ENCODE peak calls at places on chromosome 12, in seven cellular contexts. V is right atrium auricular region, M is breast epithelium, N is tibial artery, B is trophoblast cell, U is stomach, R is mucosa of descending colon. A is an unnamed sample.

GRCh38 chr12:119850330-119850729 is 26.8 kb downstream of the CIT start:
- DNase-seq in V (no peak), R (no peak), B (no peak), M (no peak), N (no peak), U (no peak), A (no peak)

GRCh38 chr12:120845696-120846095 is 58.5 kb downstream of the SPPL3 start:
- DNase-seq in B (no peak), M (no peak), N (no peak), V (no peak), U (no peak), R (no peak), A (no peak)

GRCh38 chr12:22981711-22982110 is 356.7 kb downstream of the ETNK1 start:
- DNase-seq in M (no peak), U (no peak), V (no peak), R (no peak), B (peak; percentile 13), N (no peak), A (no peak)

GRCh38 chr12:65670775-65671174 is 153.5 kb upstream of the HMGA2 start:
- DNase-seq in N (no peak), B (no peak), V (no peak), M (no peak), U (no peak), R (no peak), A (no peak)

GRCh38 chr12:95205685-95206084 is 11.6 kb downstream of the FGD6 start:
- DNase-seq in B (peak; percentile 75), U (no peak), V (no peak), R (no peak), N (no peak), M (peak; percentile 40), A (no peak)

GRCh38 chr12:122867701-122868461 is 28.0 kb downstream of the VPS37B start:
- DNase-seq in M (no peak), R (peak; percentile 77), U (peak; percentile 95), N (no peak), V (no peak), B (peak; percentile 48), A (no peak)

GRCh38 chr12:53997324-53998173 is 2.4 kb upstream of the HOXC9 start:
- DNase-seq in R (no peak), U (no peak), N (no peak), B (peak; percentile 15), M (no peak), V (no peak), A (no peak)

GRCh38 chr12:726281-727140 is 25.9 kb upstream of the WNK1 start:
- DNase-seq in U (no peak), M (no peak), V (no peak), R (no peak), N (no peak), B (no peak), A (no peak)

GRCh38 chr12:50637870-50638481 is 125.9 kb upstream of the ATF1 start:
- DNase-seq in R (no peak), V (no peak), N (no peak), M (no peak), U (no peak), B (peak; percentile 67), A (no peak)

GRCh38 chr12:46983959-46984833 is 95.2 kb upstream of the PCED1B start:
- DNase-seq in V (no peak), U (no peak), N (no peak), R (no peak), M (no peak), B (peak; percentile 81), A (peak; percentile 37)

GRCh38 chr12:116244474-116245090 is 32.9 kb downstream of the MED13L start:
- DNase-seq in V (no peak), R (no peak), M (no peak), U (no peak), N (no peak), B (no peak), A (no peak)
- H3K4me1 ChIP-seq in V (peaks cover 63% of the 10 kb centered on the region), R (peaks cover 23% of the 10 kb centered on the region), M (peaks cover 8% of the 10 kb centered on the region), U (peaks cover 69% of the 10 kb centered on the region), N (no peaks in the 10 kb centered on the region), B (peaks cover 5% of the 10 kb centered on the region), A (peaks cover 70% of the 10 kb centered on the region)

DNA sequence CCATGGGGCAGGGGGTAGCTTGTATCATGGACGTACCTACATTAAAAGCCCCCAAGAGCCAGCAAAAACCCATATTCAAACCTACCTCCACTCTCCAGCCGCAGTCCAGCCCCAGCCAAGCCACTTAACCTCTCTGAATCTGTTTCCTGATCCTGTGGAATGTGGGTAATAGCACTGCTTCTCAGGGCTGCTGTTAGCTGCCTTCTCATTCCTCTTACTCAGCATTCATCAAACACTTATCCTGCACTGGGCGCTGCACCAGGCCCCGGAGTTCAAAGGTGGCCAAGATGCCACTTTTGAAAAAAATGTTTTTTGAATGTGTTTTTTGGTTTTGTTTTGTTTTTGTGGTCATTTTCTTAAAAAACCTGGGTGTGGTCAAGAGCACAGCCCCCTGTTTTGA is 237.4 kb downstream of the CHST11 start:
- DNase-seq in N (no peak), V (no peak), R (no peak), U (no peak), B (no peak), M (no peak), A (no peak)
- H3K4me1 ChIP-seq in N (no peaks in the 10 kb centered on the region), V (peaks cover 24% of the 10 kb centered on the region), R (no peaks in the 10 kb centered on the region), U (peaks cover 4% of the 10 kb centered on the region), B (peaks cover 5% of the 10 kb centered on the region), M (no peaks in the 10 kb centered on the region), A (peaks cover 59% of the 10 kb centered on the region)

GRCh38 chr12:108335349-108336119 is 3.6 kb downstream of the CMKLR1 start:
- DNase-seq in R (no peak), U (no peak), B (no peak), N (no peak), M (no peak), V (no peak), A (no peak)

GRCh38 chr12:108328420-108328819 is 10.7 kb downstream of the CMKLR1 start:
- DNase-seq in B (no peak), V (no peak), M (no peak), U (no peak), R (no peak), N (no peak), A (no peak)

GRCh38 chr12:108337235-108338223 is 1.6 kb downstream of the CMKLR1 start:
- DNase-seq in U (no peak), V (no peak), B (peak; percentile 75), R (no peak), N (peak; percentile 52), M (no peak), A (no peak)

GRCh38 chr12:108333898-108334699 is 5.0 kb downstream of the CMKLR1 start:
- DNase-seq in N (no peak), B (peak; percentile 83), M (no peak), R (no peak), V (no peak), U (no peak), A (no peak)

GRCh38 chr12:108332791-108333382 is 6.2 kb downstream of the CMKLR1 start:
- DNase-seq in U (no peak), M (peak; percentile 28), R (no peak), N (peak; percentile 82), B (peak; percentile 53), V (peak; percentile 77), A (no peak)
- H3K4me1 ChIP-seq in U (no peaks in the 10 kb centered on the region), M (no peaks in the 10 kb centered on the region), R (no peaks in the 10 kb centered on the region), N (no peaks in the 10 kb centered on the region), B (peaks cover 5% of the 10 kb centered on the region), V (peaks cover 25% of the 10 kb centered on the region), A (peaks cover 18% of the 10 kb centered on the region)

GRCh38 chr12:6352198-6353173 is 10.6 kb upstream of the TNFRSF1A start:
- DNase-seq in N (no peak), U (no peak), M (no peak), V (no peak), B (no peak), R (no peak), A (no peak)
- H3K4me1 ChIP-seq in N (no peaks in the 10 kb centered on the region), U (peaks cover 16% of the 10 kb centered on the region), M (no peaks in the 10 kb centered on the region), V (peaks cover 10% of the 10 kb centered on the region), B (no peaks in the 10 kb centered on the region), R (no peaks in the 10 kb centered on the region), A (peaks cover 5% of the 10 kb centered on the region)

GRCh38 chr12:111440152-111440551 is 34.4 kb downstream of the SH2B3 start:
- DNase-seq in R (no peak), N (no peak), M (no peak), B (peak; percentile 43), U (no peak), V (no peak), A (no peak)
- H3K4me1 ChIP-seq in R (peaks cover 38% of the 10 kb centered on the region), N (no peaks in the 10 kb centered on the region), M (no peaks in the 10 kb centered on the region), B (peaks cover 16% of the 10 kb centered on the region), U (peaks cover 34% of the 10 kb centered on the region), V (peaks cover 96% of the 10 kb centered on the region), A (peaks cover 97% of the 10 kb centered on the region)

GRCh38 chr12:4826909-4827308 is 82.8 kb upstream of the KCNA1 start:
- DNase-seq in B (no peak), N (no peak), R (no peak), U (no peak), V (no peak), M (no peak), A (no peak)
- H3K4me1 ChIP-seq in B (no peaks in the 10 kb centered on the region), N (no peaks in the 10 kb centered on the region), R (no peaks in the 10 kb centered on the region), U (no peaks in the 10 kb centered on the region), V (no peaks in the 10 kb centered on the region), M (no peaks in the 10 kb centered on the region), A (peaks cover 71% of the 10 kb centered on the region)

DNA sequence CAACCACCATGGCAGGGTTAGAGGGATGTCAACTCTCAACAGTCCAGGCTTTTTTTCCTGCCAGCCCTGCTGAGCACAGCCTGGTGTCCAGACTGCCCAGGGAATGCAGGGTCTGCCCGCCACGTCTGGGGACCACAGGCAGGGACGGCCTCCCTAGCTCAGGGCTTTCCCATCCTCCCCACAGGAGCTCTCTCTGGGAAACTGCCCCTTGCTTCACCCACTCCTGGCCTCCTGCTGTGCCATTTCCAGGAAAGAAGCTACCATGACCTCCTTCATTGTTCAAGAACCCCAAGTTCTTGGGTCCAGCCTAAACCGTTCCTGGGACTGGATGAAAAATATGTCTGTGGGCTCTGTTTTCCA is 4.8 kb downstream of the SCNN1A start:
- DNase-seq in V (no peak), N (no peak), R (peak; percentile 48), B (no peak), M (no peak), U (no peak), A (no peak)
- H3K4me1 ChIP-seq in V (peaks cover 7% of the 10 kb centered on the region), N (no peaks in the 10 kb centered on the region), R (peaks cover 43% of the 10 kb centered on the region), B (peaks cover 40% of the 10 kb centered on the region), M (peaks cover 10% of the 10 kb centered on the region), U (peaks cover 21% of the 10 kb centered on the region), A (peaks cover 21% of the 10 kb centered on the region)

DNA sequence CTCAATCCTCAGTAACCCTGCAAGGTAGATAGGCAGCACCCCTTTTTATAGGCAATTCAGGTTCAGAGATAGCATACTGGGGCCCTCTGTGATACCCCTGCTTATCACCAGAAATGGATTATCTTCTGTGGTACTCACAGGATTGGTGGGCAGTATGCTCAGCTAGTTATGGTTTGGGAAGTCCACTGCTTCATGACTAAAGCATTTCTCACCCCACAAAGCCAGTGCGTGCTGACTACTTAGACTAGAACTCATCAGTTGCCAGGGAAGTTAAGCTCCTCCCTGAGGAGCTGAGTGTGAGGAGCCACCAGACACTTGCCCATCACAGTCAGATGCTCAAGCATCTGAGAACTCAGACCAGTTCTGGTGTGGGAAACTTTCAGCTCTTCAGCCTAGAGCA is 76.3 kb downstream of the SCAF11 start:
- DNase-seq in M (no peak), N (no peak), B (no peak), U (no peak), V (no peak), R (no peak), A (no peak)
- H3K4me1 ChIP-seq in M (no peaks in the 10 kb centered on the region), N (no peaks in the 10 kb centered on the region), B (no peaks in the 10 kb centered on the region), U (peaks cover 8% of the 10 kb centered on the region), V (no peaks in the 10 kb centered on the region), R (no peaks in the 10 kb centered on the region), A (no peaks in the 10 kb centered on the region)